ENCODE peak calls at places on chromosomes 4 and X, in nine cellular contexts. K is brain microvascular endothelial cell; U is T-helper 2 cell; N is thyroid gland; D is stimulated activated CD4-positive, alpha-beta T cell treated with anti-CD3 and anti-CD28 coated beads, Interleukin-2, amount 100 ng/mL, for 24 hours; L is endothelial cell; G is RWPE1; A is posterior cingulate gyrus; Y is stimulated activated naive B cell treated with anti-CD40 and anti-IgM and Interleukin-4, amounts not matched to agents 10 μg/mL and 1 μg/mL and 100 μg/mL, for 72 hours. O is an unnamed sample.

GRCh38 chrX:123647244-123647643 is 85.6 kb downstream of the THOC2 start:
- DNase-seq in K (no peak), U (no peak), N (no peak), D (no peak), L (no peak), G (no peak), A (no peak), Y (no peak), O (no peak)

GRCh38 chrX:137479394-137479793 is 86.5 kb upstream of the ZIC3 start:
- DNase-seq in K (no peak), U (no peak), N (no peak), D (no peak), L (no peak), G (no peak), A (no peak), Y (no peak), O (no peak)

GRCh38 chrX:12115377-12115776 is 22.9 kb upstream of the FRMPD4 start:
- DNase-seq in K (no peak), U (no peak), N (no peak), D (no peak), L (peak; percentile 43), G (no peak), A (no peak), Y (no peak), O (no peak)

GRCh38 chr4:25011135-25011866 is 19.4 kb downstream of the LGI2 start:
- DNase-seq in K (no peak), U (no peak), N (no peak), D (no peak), L (no peak), G (no peak), A (no peak), Y (no peak), O (no peak)

GRCh38 chrX:49193542-49193964 is 6.4 kb downstream of the SYP start:
- DNase-seq in K (no peak), U (no peak), N (no peak), D (peak; percentile 21), L (no peak), G (no peak), A (no peak), Y (no peak), O (no peak)

GRCh38 chrX:109890910-109891502 is 111.9 kb upstream of the TMEM164 start:
- DNase-seq in K (peak; percentile 45), U (peak; percentile 7), N (peak; percentile 41), D (peak; percentile 40), L (peak; percentile 60), G (peak; percentile 41), A (peak; percentile 42), Y (peak; percentile 23), O (no peak)

GRCh38 chr4:97656034-97656720 is 487.1 kb downstream of the STPG2 start:
- DNase-seq in K (peak; percentile 77), U (no peak), N (no peak), D (no peak), L (no peak), G (peak; percentile 65), A (no peak), Y (no peak), O (peak; percentile 2)

GRCh38 chr4:74096265-74096980 is 2.6 kb downstream of the CXCL2 start:
- DNase-seq in K (peak; percentile 3), U (no peak), N (no peak), D (no peak), L (no peak), G (no peak), A (no peak), Y (no peak), O (no peak)

GRCh38 chr4:76386566-76387305 is 34.2 kb downstream of the CCDC158 start:
- DNase-seq in K (no peak), U (no peak), N (no peak), D (no peak), L (no peak), G (no peak), A (no peak), Y (no peak), O (peak; percentile 72)

GRCh38 chr4:47221721-47222120 is 190.4 kb downstream of the GABRB1 start:
- DNase-seq in K (peak; percentile 82), U (no peak), N (no peak), D (no peak), L (no peak), G (no peak), A (no peak), Y (no peak), O (no peak)

GRCh38 chr4:130712038-130712437 is 1616.1 kb downstream of the C4orf33 start:
- DNase-seq in K (no peak), U (no peak), N (no peak), D (no peak), L (no peak), G (peak; percentile 67), A (no peak), Y (no peak), O (no peak)

GRCh38 chr4:85703098-85703497 is 228.1 kb downstream of the ARHGAP24 start:
- DNase-seq in K (no peak), U (no peak), N (no peak), D (no peak), L (no peak), G (no peak), A (no peak), Y (no peak), O (no peak)

GRCh38 chr4:964346-965025 is 8.9 kb downstream of the DGKQ start:
- DNase-seq in K (no peak), U (no peak), N (no peak), D (no peak), L (no peak), G (no peak), A (no peak), Y (no peak), O (no peak)

GRCh38 chr4:6368601-6369000 is 99.0 kb downstream of the WFS1 start:
- DNase-seq in K (no peak), U (no peak), N (no peak), D (no peak), L (no peak), G (no peak), A (no peak), Y (no peak), O (no peak)

GRCh38 chrX:1528884-1529203 is 8.1 kb downstream of the P2RY8 start:
- DNase-seq in K (no peak), U (no peak), N (no peak), D (peak; percentile 18), L (no peak), G (no peak), A (no peak), Y (no peak), O (no peak)

GRCh38 chrX:38803609-38804480 is 2.6 kb downstream of the MID1IP1 start:
- DNase-seq in K (no peak), U (peak; percentile 48), N (peak; percentile 81), D (peak; percentile 64), L (peak; percentile 76), G (peak; percentile 76), A (peak; percentile 85), Y (peak; percentile 72), O (peak; percentile 79)

GRCh38 chr4:23305026-23305425 is 584.8 kb downstream of the PPARGC1A start:
- DNase-seq in K (no peak), U (no peak), N (no peak), D (no peak), L (no peak), G (no peak), A (no peak), Y (no peak), O (no peak)

GRCh38 chr4:161856711-161857326 is 307.0 kb downstream of the FSTL5 start:
- DNase-seq in K (no peak), U (no peak), N (no peak), D (no peak), L (no peak), G (no peak), A (no peak), Y (no peak), O (no peak)

GRCh38 chr4:94304365-94304971 is 38.2 kb downstream of the HPGDS start:
- DNase-seq in K (peak; percentile 47), U (no peak), N (no peak), D (no peak), L (peak; percentile 33), G (peak; percentile 31), A (no peak), Y (no peak), O (no peak)

GRCh38 chr4:27916432-27917184 is 1056.0 kb downstream of the STIM2 start:
- DNase-seq in K (no peak), U (no peak), N (peak; percentile 19), D (no peak), L (no peak), G (no peak), A (no peak), Y (no peak), O (no peak)

GRCh38 chr4:13484749-13485345 is 707 bp upstream of the RAB28 start:
- DNase-seq in K (peak; percentile 31), U (no peak), N (no peak), D (no peak), L (no peak), G (no peak), A (no peak), Y (no peak), O (no peak)

GRCh38 chr4:38278255-38278654 is 318.1 kb downstream of the PTTG2 start:
- DNase-seq in K (no peak), U (no peak), N (no peak), D (no peak), L (no peak), G (no peak), A (no peak), Y (no peak), O (no peak)

GRCh38 chr4:117284736-117285135 is 199.4 kb upstream of the TRAM1L1 start:
- DNase-seq in K (no peak), U (no peak), N (no peak), D (no peak), L (no peak), G (no peak), A (no peak), Y (no peak), O (no peak)

GRCh38 chrX:81202989-81203388 is 1.1 kb downstream of the SH3BGRL start:
- DNase-seq in K (no peak), U (no peak), N (no peak), D (no peak), L (no peak), G (no peak), A (no peak), Y (no peak), O (no peak)

GRCh38 chr4:20483416-20483815 is 216.8 kb upstream of the PACRGL start:
- DNase-seq in K (no peak), U (no peak), N (no peak), D (no peak), L (no peak), G (no peak), A (no peak), Y (no peak), O (no peak)

GRCh38 chr4:145732416-145732815 is 52.5 kb downstream of the C4orf51 start:
- DNase-seq in K (no peak), U (no peak), N (no peak), D (no peak), L (no peak), G (no peak), A (no peak), Y (no peak), O (no peak)

GRCh38 chr4:151806511-151806927 is 45.7 kb upstream of the GATB start:
- DNase-seq in K (peak; percentile 78), U (no peak), N (no peak), D (no peak), L (no peak), G (no peak), A (no peak), Y (no peak), O (no peak)

GRCh38 chrX:108285361-108285760 is 152.9 kb downstream of the COL4A6 start:
- DNase-seq in K (no peak), U (no peak), N (peak; percentile 31), D (no peak), L (no peak), G (no peak), A (no peak), Y (no peak), O (no peak)

GRCh38 chrX:19555683-19556082 is 40.4 kb upstream of the MAP3K15 start:
- DNase-seq in K (no peak), U (no peak), N (no peak), D (no peak), L (no peak), G (no peak), A (no peak), Y (no peak), O (no peak)

GRCh38 chr4:147732516-147733193 is 767 bp downstream of the ARHGAP10 start:
- DNase-seq in K (no peak), U (no peak), N (peak; percentile 88), D (peak; percentile 18), L (peak; percentile 28), G (peak; percentile 36), A (no peak), Y (no peak), O (peak; percentile 24)

GRCh38 chr4:65482410-65482809 is 187.9 kb downstream of the EPHA5 start:
- DNase-seq in K (peak; percentile 66), U (no peak), N (no peak), D (no peak), L (no peak), G (peak; percentile 49), A (no peak), Y (no peak), O (no peak)

O was measured in HL-60.